ENCODE peak calls at places on chromosomes 4 and X, in four cellular contexts. One of them, this sample, is unnamed.

GRCh38 chrX:12770440-12770839 is 20.8 kb upstream of the PRPS2 start:
- DNase-seq in activated effector memory CD4-positive, alpha-beta T cell treated with anti-CD3 and anti-CD28 coated beads, Interleukin-2, amount 50 U/mL, for 16 hours: no peak
- DNase-seq in NCI-H1092 treated with DMSO at 0.1 percent for 48 hours: peak
- DNase-seq in NCI-H226: no peak
- DNase-seq in this sample: no peak

GRCh38 chr4:153471691-153472080 is 5.5 kb downstream of the TMEM131L start:
- DNase-seq in activated effector memory CD4-positive, alpha-beta T cell treated with anti-CD3 and anti-CD28 coated beads, Interleukin-2, amount 50 U/mL, for 16 hours: peak
- DNase-seq in NCI-H226: peak
- DNase-seq in NCI-H1092 treated with DMSO at 0.1 percent for 48 hours: no peak
- DNase-seq in this sample: no peak

GRCh38 chr4:77697860-77698599 is 92.4 kb downstream of the CXCL13 start:
- DNase-seq in NCI-H1092 treated with DMSO at 0.1 percent for 48 hours: peak
- DNase-seq in NCI-H226: peak
- DNase-seq in activated effector memory CD4-positive, alpha-beta T cell treated with anti-CD3 and anti-CD28 coated beads, Interleukin-2, amount 50 U/mL, for 16 hours: no peak
- DNase-seq in this sample: no peak

GRCh38 chr4:140673729-140674128 is 82.5 kb downstream of the TBC1D9 start:
- DNase-seq in NCI-H226: no peak
- DNase-seq in activated effector memory CD4-positive, alpha-beta T cell treated with anti-CD3 and anti-CD28 coated beads, Interleukin-2, amount 50 U/mL, for 16 hours: no peak
- DNase-seq in NCI-H1092 treated with DMSO at 0.1 percent for 48 hours: no peak
- DNase-seq in this sample: no peak

GRCh38 chr4:76504613-76505465 is 69.8 kb downstream of the SHROOM3 start:
- DNase-seq in activated effector memory CD4-positive, alpha-beta T cell treated with anti-CD3 and anti-CD28 coated beads, Interleukin-2, amount 50 U/mL, for 16 hours: no peak
- DNase-seq in NCI-H1092 treated with DMSO at 0.1 percent for 48 hours: peak
- DNase-seq in NCI-H226: no peak
- DNase-seq in this sample: no peak

GRCh38 chrX:136620780-136621179 is 27.2 kb upstream of the CD40LG start:
- DNase-seq in NCI-H1092 treated with DMSO at 0.1 percent for 48 hours: no peak
- DNase-seq in activated effector memory CD4-positive, alpha-beta T cell treated with anti-CD3 and anti-CD28 coated beads, Interleukin-2, amount 50 U/mL, for 16 hours: no peak
- DNase-seq in NCI-H226: no peak
- DNase-seq in this sample: no peak

GRCh38 chrX:12360991-12361598 is 222.8 kb downstream of the FRMPD4 start:
- DNase-seq in NCI-H226: peak
- DNase-seq in activated effector memory CD4-positive, alpha-beta T cell treated with anti-CD3 and anti-CD28 coated beads, Interleukin-2, amount 50 U/mL, for 16 hours: no peak
- DNase-seq in NCI-H1092 treated with DMSO at 0.1 percent for 48 hours: peak
- DNase-seq in this sample: no peak

GRCh38 chr4:39825090-39825489 is 127.2 kb downstream of the UBE2K start:
- DNase-seq in activated effector memory CD4-positive, alpha-beta T cell treated with anti-CD3 and anti-CD28 coated beads, Interleukin-2, amount 50 U/mL, for 16 hours: no peak
- DNase-seq in NCI-H1092 treated with DMSO at 0.1 percent for 48 hours: no peak
- DNase-seq in NCI-H226: no peak
- DNase-seq in this sample: no peak

GRCh38 chr4:176611954-176612353 is 180.8 kb downstream of the VEGFC start:
- DNase-seq in activated effector memory CD4-positive, alpha-beta T cell treated with anti-CD3 and anti-CD28 coated beads, Interleukin-2, amount 50 U/mL, for 16 hours: no peak
- DNase-seq in NCI-H226: no peak
- DNase-seq in NCI-H1092 treated with DMSO at 0.1 percent for 48 hours: no peak
- DNase-seq in this sample: no peak

GRCh38 chrX:112087545-112087944 is 5.0 kb upstream of the TRPC5 start:
- DNase-seq in activated effector memory CD4-positive, alpha-beta T cell treated with anti-CD3 and anti-CD28 coated beads, Interleukin-2, amount 50 U/mL, for 16 hours: no peak
- DNase-seq in NCI-H1092 treated with DMSO at 0.1 percent for 48 hours: no peak
- DNase-seq in NCI-H226: no peak
- DNase-seq in this sample: no peak

GRCh38 chr4:182443070-182443469 is 199.9 kb downstream of the TENM3 start:
- DNase-seq in activated effector memory CD4-positive, alpha-beta T cell treated with anti-CD3 and anti-CD28 coated beads, Interleukin-2, amount 50 U/mL, for 16 hours: no peak
- DNase-seq in NCI-H1092 treated with DMSO at 0.1 percent for 48 hours: no peak
- DNase-seq in NCI-H226: no peak
- DNase-seq in this sample: no peak

GRCh38 chr4:5399790-5400421 is 308.5 kb downstream of the EVC2 start:
- DNase-seq in NCI-H226: no peak
- DNase-seq in activated effector memory CD4-positive, alpha-beta T cell treated with anti-CD3 and anti-CD28 coated beads, Interleukin-2, amount 50 U/mL, for 16 hours: no peak
- DNase-seq in NCI-H1092 treated with DMSO at 0.1 percent for 48 hours: peak
- DNase-seq in this sample: no peak

GRCh38 chr4:11748169-11748872 is 319.6 kb upstream of the HS3ST1 start:
- DNase-seq in NCI-H1092 treated with DMSO at 0.1 percent for 48 hours: no peak
- DNase-seq in activated effector memory CD4-positive, alpha-beta T cell treated with anti-CD3 and anti-CD28 coated beads, Interleukin-2, amount 50 U/mL, for 16 hours: no peak
- DNase-seq in NCI-H226: no peak
- DNase-seq in this sample: no peak

GRCh38 chrX:49064735-49065134 is 5.9 kb downstream of the CCDC120 start:
- DNase-seq in activated effector memory CD4-positive, alpha-beta T cell treated with anti-CD3 and anti-CD28 coated beads, Interleukin-2, amount 50 U/mL, for 16 hours: no peak
- DNase-seq in NCI-H1092 treated with DMSO at 0.1 percent for 48 hours: no peak
- DNase-seq in NCI-H226: no peak
- DNase-seq in this sample: no peak

GRCh38 chr4:26003072-26003471 is 89.1 kb downstream of the SMIM20 start:
- DNase-seq in NCI-H1092 treated with DMSO at 0.1 percent for 48 hours: no peak
- DNase-seq in NCI-H226: no peak
- DNase-seq in activated effector memory CD4-positive, alpha-beta T cell treated with anti-CD3 and anti-CD28 coated beads, Interleukin-2, amount 50 U/mL, for 16 hours: no peak
- DNase-seq in this sample: no peak

GRCh38 chrX:123215397-123216089 is 31.5 kb downstream of the GRIA3 start:
- DNase-seq in activated effector memory CD4-positive, alpha-beta T cell treated with anti-CD3 and anti-CD28 coated beads, Interleukin-2, amount 50 U/mL, for 16 hours: no peak
- DNase-seq in NCI-H1092 treated with DMSO at 0.1 percent for 48 hours: no peak
- DNase-seq in NCI-H226: no peak
- DNase-seq in this sample: peak

GRCh38 chrX:15059488-15059887 is 186.3 kb downstream of the MOSPD2 start:
- DNase-seq in activated effector memory CD4-positive, alpha-beta T cell treated with anti-CD3 and anti-CD28 coated beads, Interleukin-2, amount 50 U/mL, for 16 hours: no peak
- DNase-seq in NCI-H1092 treated with DMSO at 0.1 percent for 48 hours: peak
- DNase-seq in NCI-H226: no peak
- DNase-seq in this sample: no peak

GRCh38 chr4:102632236-102632635 is 128.5 kb downstream of the MANBA start:
- DNase-seq in NCI-H226: no peak
- DNase-seq in NCI-H1092 treated with DMSO at 0.1 percent for 48 hours: no peak
- DNase-seq in activated effector memory CD4-positive, alpha-beta T cell treated with anti-CD3 and anti-CD28 coated beads, Interleukin-2, amount 50 U/mL, for 16 hours: no peak
- DNase-seq in this sample: no peak

GRCh38 chr4:139207873-139208403 is 30.9 kb upstream of the ELF2 start:
- DNase-seq in NCI-H1092 treated with DMSO at 0.1 percent for 48 hours: no peak
- DNase-seq in NCI-H226: no peak
- DNase-seq in activated effector memory CD4-positive, alpha-beta T cell treated with anti-CD3 and anti-CD28 coated beads, Interleukin-2, amount 50 U/mL, for 16 hours: no peak
- DNase-seq in this sample: no peak